ENCODE peak calls at places on chromosomes 11 and 22, in ten cellular contexts. G, Z, M, K, U, C, I, A, J and R are unnamed samples.

GRCh38 chr22:20890975-20891374 is 26.2 kb upstream of the CRKL start:
- DNase-seq in K (no peak), U (no peak), M (no peak), A (no peak), G (no peak), I (no peak), J (no peak), C (no peak), Z (no peak), R (no peak)

GRCh38 chr11:108558222-108558621 is 35.3 kb downstream of the EXPH5 start:
- DNase-seq in K (no peak), U (no peak), Z (no peak), I (no peak), M (no peak), G (no peak), C (no peak), J (no peak), A (no peak), R (no peak)

GRCh38 chr11:16791494-16791961 is 53.1 kb downstream of the C11orf58 start:
- DNase-seq in I (no peak), K (no peak), M (peak; percentile 87), U (peak; percentile 81), G (no peak), A (no peak), J (no peak), C (peak; percentile 90), Z (peak; percentile 98), R (no peak)

GRCh38 chr22:28783786-28784671 is 11.5 kb downstream of the CCDC117 start:
- DNase-seq in C (no peak), U (no peak), I (no peak), A (no peak), Z (no peak), K (no peak), M (no peak), G (no peak), J (no peak), R (no peak)

GRCh38 chr11:10885703-10886363 is 28.0 kb upstream of the ZBED5 start:
- DNase-seq in M (no peak), U (no peak), G (no peak), I (no peak), K (no peak), Z (peak; percentile 82), J (no peak), A (peak; percentile 42), C (peak; percentile 68), R (no peak)

GRCh38 chr11:13000116-13000515 is 9.0 kb upstream of the RASSF10 start:
- DNase-seq in K (no peak), G (no peak), U (no peak), C (no peak), I (no peak), Z (no peak), A (no peak), M (no peak), J (no peak), R (no peak)

GRCh38 chr11:1139441-1140066 is 18.2 kb upstream of the MUC5AC start:
- DNase-seq in I (no peak), C (peak; percentile 88), A (no peak), U (no peak), Z (peak; percentile 79), G (peak; percentile 29), J (no peak), K (peak; percentile 26), M (no peak), R (peak; percentile 3)

GRCh38 chr11:44066732-44067131 is 662 bp downstream of the ACCS start:
- DNase-seq in M (peak; percentile 70), Z (peak; percentile 59), I (no peak), K (peak; percentile 5), U (peak; percentile 61), J (no peak), G (no peak), A (no peak), C (peak; percentile 69), R (no peak)

GRCh38 chr11:47204633-47204989 is 10.2 kb upstream of the DDB2 start:
- DNase-seq in A (no peak), I (no peak), G (no peak), M (peak; percentile 89), K (no peak), J (no peak), Z (peak; percentile 49), U (no peak), C (peak; percentile 58), R (no peak)